ENCODE peak calls at places on chromosome 18, in six cellular contexts. Y is cardiac muscle cell, P is cardiac fibroblast, N is fibroblast of lung, X is foreskin fibroblast, O is AG04450. S is an unnamed sample.

GRCh38 chr18:13553449-13553848 is 172.9 kb downstream of the FAM210A start:
- DNase-seq in Y (no peak), P (no peak), N (no peak), X (no peak), O (no peak), S (no peak)

GRCh38 chr18:67476585-67476984 is 39.9 kb downstream of the DSEL start:
- DNase-seq in Y (no peak), P (peak; percentile 21), N (peak; percentile 76), X (peak; percentile 53), O (no peak), S (peak; percentile 0)

GRCh38 chr18:30889582-30890301 is 152.8 kb downstream of the DSC3 start:
- DNase-seq in Y (peak; percentile 31), P (peak; percentile 9), N (peak; percentile 0), X (no peak), O (no peak), S (peak; percentile 9)

GRCh38 chr18:63774511-63774910 is 707 bp upstream of the SERPINB7 start:
- DNase-seq in Y (no peak), P (no peak), N (no peak), X (no peak), O (no peak), S (no peak)

GRCh38 chr18:79439201-79440023 is 43.7 kb downstream of the NFATC1 start:
- DNase-seq in Y (no peak), P (no peak), N (no peak), X (peak; percentile 41), O (no peak), S (peak; percentile 72)

GRCh38 chr18:3075491-3075890 is 62.5 kb upstream of the LPIN2 start:
- DNase-seq in Y (no peak), P (no peak), N (no peak), X (no peak), O (no peak), S (no peak)

GRCh38 chr18:11008544-11008943 is 140.8 kb downstream of the PIEZO2 start:
- DNase-seq in Y (no peak), P (no peak), N (no peak), X (no peak), O (no peak), S (no peak)

GRCh38 chr18:36650906-36651305 is 177.9 kb downstream of the TPGS2 start:
- DNase-seq in Y (no peak), P (no peak), N (no peak), X (no peak), O (no peak), S (no peak)

GRCh38 chr18:54815086-54815485 is 13.2 kb upstream of the RAB27B start:
- DNase-seq in Y (no peak), P (no peak), N (no peak), X (no peak), O (no peak), S (no peak)

GRCh38 chr18:37497836-37498518 is 67.6 kb downstream of the CELF4 start:
- DNase-seq in Y (no peak), P (no peak), N (no peak), X (no peak), O (no peak), S (no peak)

GRCh38 chr18:44719519-44720060 is 38.9 kb downstream of the SETBP1 start:
- DNase-seq in Y (no peak), P (no peak), N (no peak), X (no peak), O (no peak), S (no peak)

GRCh38 chr18:32383040-32383819 is 87.5 kb downstream of the GAREM1 start:
- DNase-seq in Y (no peak), P (peak; percentile 98), N (peak; percentile 94), X (peak; percentile 91), O (peak; percentile 83), S (peak; percentile 91)

GRCh38 chr18:3852321-3852720 is 402.3 kb downstream of the TGIF1 start:
- DNase-seq in Y (no peak), P (no peak), N (no peak), X (no peak), O (no peak), S (no peak)

DNA sequence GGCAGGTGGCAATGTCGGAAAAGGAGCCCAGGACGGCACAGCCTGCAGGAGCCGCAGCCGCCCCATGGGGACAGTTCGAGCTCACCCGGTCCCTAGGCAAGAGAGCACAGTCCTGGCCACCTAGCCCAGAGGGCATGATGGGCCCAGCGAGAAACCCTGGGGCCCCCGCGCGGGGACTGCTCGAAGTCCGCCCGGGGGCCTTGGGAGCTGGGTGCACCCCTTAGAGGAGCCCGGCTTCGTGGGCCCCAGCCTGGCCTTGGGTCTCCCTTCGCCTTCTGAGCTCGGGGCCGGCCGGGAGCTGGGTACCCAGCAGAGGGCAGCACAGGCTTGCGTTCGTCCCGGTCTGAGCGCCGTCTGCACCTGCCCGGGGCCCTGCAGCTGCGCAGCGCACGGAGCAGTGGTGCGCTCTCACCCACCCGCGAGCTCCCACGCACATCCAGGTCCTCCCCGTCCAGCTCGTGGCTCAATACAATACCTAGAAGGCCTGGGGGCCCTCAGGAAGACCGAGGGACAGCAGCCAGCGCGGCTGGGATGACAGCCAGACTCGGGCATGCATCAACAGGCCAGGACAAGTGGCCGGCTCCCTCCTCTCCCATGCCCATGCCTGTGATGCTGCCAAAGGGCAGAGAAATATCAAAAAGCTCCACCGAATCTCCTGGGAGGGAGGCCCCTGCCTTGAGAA is 96.2 kb upstream of the ZNF532 start:
- DNase-seq in Y (peak; percentile 88), P (peak; percentile 62), N (peak; percentile 45), X (peak; percentile 34), O (no peak), S (no peak)
- H3K4me3 ChIP-seq in Y (no peak overlapping the region), P (no peak overlapping the region), N (no peak overlapping the region), X (peak overlapping the region; percentile 29), O (peak overlapping the region; percentile 41), S (peak overlapping the region; percentile 29)

DNA sequence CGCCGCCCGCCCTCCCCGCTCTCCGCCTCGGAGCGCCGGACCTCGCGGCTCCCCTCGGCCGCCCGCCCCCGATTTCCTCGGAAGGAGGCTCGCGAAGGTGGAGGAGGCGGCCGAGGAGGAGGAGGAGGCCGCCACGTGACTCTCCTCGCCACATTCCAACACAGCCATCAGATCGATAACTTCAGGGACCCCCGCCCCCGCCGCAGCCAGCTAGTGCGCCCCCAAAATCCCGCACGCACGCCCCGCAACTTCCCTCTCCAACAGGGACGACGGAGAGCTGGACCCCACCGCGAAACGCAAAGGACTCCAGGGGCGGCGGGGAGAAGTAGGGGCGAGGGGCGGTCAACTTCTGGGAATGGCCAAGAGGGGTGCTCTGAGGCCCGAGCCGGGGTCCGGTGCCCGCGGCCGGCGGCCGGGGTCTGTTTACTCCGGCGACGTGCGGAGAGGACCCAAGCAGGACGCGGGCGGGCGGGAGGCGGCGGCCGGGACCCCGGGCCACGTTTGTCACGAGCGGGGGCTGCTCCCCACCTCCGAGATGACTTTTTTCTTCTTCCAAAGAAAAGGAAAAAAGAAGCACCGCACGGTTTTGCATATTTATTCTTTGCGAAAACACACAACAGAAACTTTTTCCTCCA is 1.9 kb downstream of the ZNF521 start:
- DNase-seq in Y (peak; percentile 52), P (no peak), N (peak; percentile 15), X (peak; percentile 28), O (no peak), S (no peak)
- H3K4me3 ChIP-seq in Y (peak overlapping the region; percentile 96), P (peak overlapping the region; percentile 88), N (peak overlapping the region; percentile 91), X (peak overlapping the region; percentile 80), O (peak overlapping the region; percentile 87), S (peak overlapping the region; percentile 86)

DNA sequence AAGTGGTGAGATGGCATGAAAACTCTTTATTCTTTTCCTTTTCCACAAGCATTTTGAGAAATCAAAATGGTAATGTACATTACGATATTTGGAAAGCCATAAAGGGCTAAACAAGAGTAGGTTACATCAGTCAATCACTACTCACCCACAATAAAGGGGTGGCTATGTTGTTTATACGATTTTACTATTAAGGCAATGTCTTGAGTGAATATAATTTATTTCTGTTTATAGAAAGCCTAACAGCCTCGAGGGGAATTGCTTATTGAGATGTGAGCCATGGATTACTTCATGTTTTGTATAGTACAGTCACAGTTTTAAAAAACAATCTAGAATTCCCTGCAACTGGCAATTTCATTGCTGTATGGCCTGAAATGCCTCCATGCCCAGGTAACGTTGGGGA is 237.5 kb upstream of the RBBP8 start:
- DNase-seq in Y (no peak), P (no peak), N (peak; percentile 35), X (no peak), O (no peak), S (no peak)
- H3K4me3 ChIP-seq in Y (no peak overlapping the region), P (no peak overlapping the region), N (no peak overlapping the region), X (no peak overlapping the region), O (no peak overlapping the region), S (no peak overlapping the region)

GRCh38 chr18:58196164-58196563 is 152.1 kb downstream of the NEDD4L start:
- DNase-seq in Y (no peak), P (peak; percentile 59), N (no peak), X (no peak), O (no peak), S (no peak)
- H3K4me3 ChIP-seq in Y (no peak overlapping the region), P (no peak overlapping the region), N (no peak overlapping the region), X (peak overlapping the region; percentile 32), O (no peak overlapping the region), S (no peak overlapping the region)

DNA sequence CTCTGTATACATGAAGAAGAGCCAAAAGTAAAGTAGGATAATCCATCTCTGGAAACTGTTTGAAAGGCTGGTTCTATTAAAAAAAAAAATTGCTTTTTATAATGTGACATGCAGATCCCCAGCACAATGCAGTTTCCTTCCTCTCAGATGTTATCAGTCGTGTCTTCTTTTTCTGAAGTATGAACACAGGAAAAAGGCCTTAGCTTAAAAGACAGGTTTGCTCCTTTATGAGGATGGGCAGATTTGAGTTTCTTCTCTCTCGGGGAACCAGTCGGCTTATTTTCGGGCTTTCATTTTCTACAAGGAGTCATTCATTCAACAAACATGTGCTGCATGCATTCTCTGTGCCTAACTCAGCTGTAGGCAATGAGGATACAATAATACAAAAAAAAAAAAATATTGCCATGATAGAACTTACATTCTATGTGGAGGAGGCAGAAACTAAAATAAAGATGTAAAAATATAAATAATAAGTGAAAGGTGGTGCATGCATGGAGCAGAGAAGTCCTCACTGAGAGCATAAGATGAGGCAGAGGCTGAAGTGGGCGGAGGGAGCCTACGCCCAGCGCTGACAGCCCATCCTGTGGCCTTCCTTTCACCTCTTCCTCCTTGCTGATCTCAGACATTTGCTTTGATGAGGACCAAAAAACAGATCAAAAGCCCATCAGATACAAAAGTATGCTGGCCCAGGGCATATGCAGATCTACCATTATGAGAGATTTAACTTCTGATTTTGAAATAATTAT is at the start of gene CD226:
- DNase-seq in Y (no peak), P (no peak), N (no peak), X (no peak), O (no peak), S (no peak)
- H3K4me3 ChIP-seq in Y (no peak within 1 kb of the TSS), P (no peak within 1 kb of the TSS), N (no peak within 1 kb of the TSS), X (no peak within 1 kb of the TSS), O (no peak within 1 kb of the TSS), S (no peak within 1 kb of the TSS)

S was measured in skeletal muscle cell.